ENCODE peak calls at places on chromosome 5, in five cellular contexts. X is AG04450, L is psoas muscle, U is PC-3, K is hepatocyte. G is an unnamed sample.

GRCh38 chr5:91052977-91053732 is 330.0 kb downstream of the ARRDC3 start:
- DNase-seq in L (no peak), K (no peak), X (no peak), U (no peak), G (no peak)

GRCh38 chr5:168227973-168228615 is 63.4 kb upstream of the WWC1 start:
- DNase-seq in U (no peak), K (no peak), L (no peak), X (no peak), G (no peak)

GRCh38 chr5:74579215-74579614 is 61.3 kb downstream of the ENC1 start:
- DNase-seq in X (no peak), U (no peak), K (no peak), L (no peak), G (no peak)

GRCh38 chr5:77957-78804 is 13.8 kb upstream of the PLEKHG4B start:
- DNase-seq in L (no peak), K (no peak), X (no peak), U (peak), G (peak)

GRCh38 chr5:67971223-67971830 is 244.2 kb upstream of the PIK3R1 start:
- DNase-seq in L (peak), U (no peak), K (peak), X (peak), G (no peak)

GRCh38 chr5:171080151-171080938 is 218.5 kb downstream of the RANBP17 start:
- DNase-seq in U (no peak), X (no peak), L (no peak), K (no peak), G (no peak)

GRCh38 chr5:113147088-113147487 is 170.5 kb downstream of the DCP2 start:
- DNase-seq in X (peak), K (peak), U (no peak), L (no peak), G (peak)

GRCh38 chr5:14270212-14270702 is 127.1 kb downstream of the TRIO start:
- DNase-seq in K (peak), L (peak), X (no peak), U (peak), G (peak)

GRCh38 chr5:147483961-147484707 is 25.7 kb downstream of the DPYSL3 start:
- DNase-seq in K (peak), L (peak), U (no peak), X (peak), G (peak)

GRCh38 chr5:131264453-131265200 is 774 bp downstream of the CDC42SE2 start:
- DNase-seq in U (peak), X (no peak), L (peak), K (peak), G (peak)

GRCh38 chr5:136710834-136711233 is 345.5 kb upstream of the TRPC7 start:
- DNase-seq in K (no peak), L (no peak), U (no peak), X (no peak), G (no peak)
- H3K27ac ChIP-seq in K (no peak), L (no peak), U (no peak), X (no peak), G (no peak)

GRCh38 chr5:181222630-181223040 is 446 bp upstream of the TRIM41 start:
- DNase-seq in L (no peak), K (no peak), U (no peak), X (no peak), G (no peak)

GRCh38 chr5:181224390-181225234 is 1.5 kb downstream of the TRIM41 start:
- DNase-seq in U (no peak), L (no peak), K (no peak), X (no peak), G (no peak)

GRCh38 chr5:181223729-181224389 is 778 bp downstream of the TRIM41 start:
- DNase-seq in L (peak), X (no peak), U (no peak), K (peak), G (peak)

GRCh38 chr5:181221792-181222629 is 1.1 kb upstream of the TRIM41 start:
- DNase-seq in U (peak), L (peak), K (peak), X (peak), G (peak)

DNA sequence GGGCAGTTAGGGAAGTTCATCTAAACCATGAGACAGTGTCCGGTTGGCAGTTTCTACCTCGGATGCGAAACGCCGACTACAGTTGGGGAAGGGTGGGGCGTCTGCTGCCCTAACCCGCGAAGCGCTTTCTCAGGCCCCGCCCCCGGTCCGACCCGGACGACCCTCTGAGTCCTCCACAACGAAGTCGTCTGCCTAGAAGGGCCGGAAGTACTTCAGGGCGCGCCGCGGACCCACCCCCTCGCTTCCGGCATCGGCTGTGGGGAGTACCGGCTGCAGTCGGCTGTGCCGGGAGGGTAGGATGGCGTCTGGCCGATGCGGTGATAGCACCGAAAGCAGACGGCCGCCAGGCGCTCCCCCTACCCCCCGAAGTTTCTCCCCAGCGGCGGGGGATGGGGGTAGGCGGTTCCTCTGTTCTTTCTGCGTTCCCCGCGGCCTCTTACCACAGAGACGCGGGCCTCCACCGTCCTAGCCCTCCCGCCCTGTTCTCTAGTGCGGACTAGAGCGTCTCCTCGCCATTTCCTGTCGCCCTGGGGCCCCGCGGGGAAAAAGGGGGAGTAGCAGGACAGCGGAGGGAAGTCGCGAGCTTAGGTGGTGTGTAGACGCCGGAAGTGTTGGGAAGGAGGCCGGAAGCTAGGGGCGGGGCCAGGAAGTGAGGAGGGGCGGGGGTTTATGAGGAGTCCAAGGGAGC is at the start of gene TRIM41:
- DNase-seq in L (peak), K (peak), X (peak), U (peak), G (peak)
- TF ChIP-seq CTCF in L (no peak), K (peak), X (no peak), U (no peak), G (no peak)

GRCh38 chr5:111070272-111071134 is 1.0 kb upstream of the TSLP start:
- DNase-seq in X (no peak), U (no peak), K (peak), L (peak), G (peak)

GRCh38 chr5:111074244-111074643 is 2.7 kb downstream of the TSLP start:
- DNase-seq in U (no peak), X (no peak), K (no peak), L (no peak), G (no peak)

GRCh38 chr5:111069839-111070238 is 1.7 kb upstream of the TSLP start:
- DNase-seq in L (no peak), K (no peak), X (peak), U (no peak), G (no peak)

GRCh38 chr5:111072949-111073682 is 1.6 kb downstream of the TSLP start:
- DNase-seq in K (peak), U (no peak), X (no peak), L (peak), G (peak)

DNA sequence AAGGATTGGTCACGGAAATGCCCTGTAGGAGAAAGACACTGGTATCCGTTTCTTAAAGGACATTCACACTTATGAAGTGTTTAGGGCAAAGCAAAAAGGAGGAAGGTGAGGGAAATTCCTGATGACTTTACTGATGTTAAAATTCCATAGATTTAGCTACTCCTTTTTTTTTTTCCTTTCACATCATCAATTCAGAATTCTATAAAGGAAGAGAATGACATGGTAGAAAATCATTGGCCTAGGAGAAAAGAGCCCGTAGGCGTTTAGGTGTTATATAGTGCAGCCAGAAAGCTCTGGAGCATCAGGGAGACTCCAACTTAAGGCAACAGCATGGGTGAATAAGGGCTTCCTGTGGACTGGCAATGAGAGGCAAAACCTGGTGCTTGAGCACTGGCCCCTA is at the start of gene TSLP:
- DNase-seq in K (no peak), U (no peak), X (no peak), L (no peak), G (no peak)
- H3K4me3 ChIP-seq in K (peak), U (no peak), X (no peak), L (peak), G (peak)

GRCh38 chr5:139561655-139562451 is 714 bp downstream of the UBE2D2 start:
- DNase-seq in K (peak), X (no peak), L (peak), U (peak), G (peak)

GRCh38 chr5:139562847-139563246 is 1.7 kb downstream of the UBE2D2 start:
- DNase-seq in K (no peak), U (peak), L (no peak), X (no peak), G (no peak)

GRCh38 chr5:139566611-139567010 is 5.5 kb downstream of the UBE2D2 start:
- DNase-seq in U (no peak), K (no peak), X (no peak), L (no peak), G (no peak)

GRCh38 chr5:139569276-139569955 is 8.3 kb downstream of the UBE2D2 start:
- DNase-seq in L (no peak), K (no peak), X (no peak), U (no peak), G (no peak)

DNA sequence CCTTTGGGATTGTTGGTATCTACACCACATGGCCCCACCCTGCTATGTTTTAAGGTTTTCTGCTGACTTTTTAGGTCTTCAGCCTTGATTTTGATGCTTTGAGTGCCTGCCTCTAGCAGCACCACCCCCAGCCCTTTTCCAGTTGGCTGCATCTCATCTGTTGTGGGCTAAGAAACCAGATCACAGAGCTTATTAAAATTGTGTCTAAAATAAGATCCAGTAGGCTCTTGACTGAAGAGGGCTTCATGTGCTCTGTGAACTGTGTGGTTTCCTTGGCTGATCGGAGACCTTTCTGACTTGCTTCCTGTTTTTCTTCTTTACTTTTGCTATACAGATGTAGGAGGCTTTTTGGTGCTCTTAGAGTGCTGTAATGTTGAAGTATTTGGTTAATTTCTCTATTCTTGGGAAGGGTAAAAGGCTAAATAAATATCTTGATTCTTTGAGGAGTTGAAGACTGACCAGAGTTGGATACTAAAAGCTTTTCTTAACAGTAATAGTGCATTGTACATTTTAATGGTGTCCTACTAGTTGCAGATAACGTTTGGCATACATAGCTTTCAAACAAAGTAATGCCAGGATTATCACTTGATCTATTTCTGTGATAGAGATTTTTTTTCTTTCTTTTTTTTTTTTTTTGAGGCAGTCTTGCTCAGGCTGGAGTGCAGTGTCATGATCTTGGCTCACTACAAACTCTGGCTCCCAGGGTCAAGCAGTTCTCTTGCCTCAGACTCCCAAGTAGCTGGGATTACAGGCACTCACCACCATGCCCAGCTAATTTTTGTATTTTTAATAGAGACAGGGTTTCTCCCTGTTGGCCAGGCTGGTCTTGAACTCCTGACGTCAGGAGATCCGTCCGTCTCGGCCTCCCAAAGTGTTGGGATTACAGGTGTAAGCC is 4.5 kb downstream of the UBE2D2 start:
- DNase-seq in K (no peak), U (no peak), L (no peak), X (no peak), G (no peak)
- H3K27ac ChIP-seq in K (peak), U (no peak), L (peak), X (no peak), G (no peak)

DNA sequence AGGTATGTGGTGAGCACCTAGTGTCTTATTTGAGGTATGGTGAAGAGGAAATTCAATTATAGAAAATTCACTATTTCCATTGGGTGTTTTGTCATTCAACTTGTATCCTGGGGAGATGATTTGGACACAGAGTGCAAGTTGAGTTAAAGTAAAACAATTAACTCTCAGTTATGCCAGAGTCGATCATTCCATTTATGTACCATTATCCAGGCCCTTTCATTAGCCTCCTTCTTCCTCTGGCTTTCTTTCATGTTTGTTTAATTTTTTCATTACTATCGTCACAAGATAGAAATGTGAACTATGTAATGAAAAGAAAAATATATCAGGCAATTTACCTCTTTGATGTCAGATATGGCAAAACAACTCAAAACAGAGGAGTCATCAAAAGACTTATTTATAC is 1347.2 kb upstream of the NUDT12 start:
- DNase-seq in L (no peak), X (no peak), K (no peak), U (peak), G (no peak)
- TF ChIP-seq CTCF in L (no peak), X (no peak), K (no peak), U (no peak), G (no peak)

GRCh38 chr5:160083501-160083900 is 35.7 kb downstream of the PWWP2A start:
- DNase-seq in U (peak), K (no peak), X (no peak), L (no peak), G (no peak)
- H3K4me3 ChIP-seq in U (peak), K (no peak), X (no peak), L (no peak), G (no peak)

DNA sequence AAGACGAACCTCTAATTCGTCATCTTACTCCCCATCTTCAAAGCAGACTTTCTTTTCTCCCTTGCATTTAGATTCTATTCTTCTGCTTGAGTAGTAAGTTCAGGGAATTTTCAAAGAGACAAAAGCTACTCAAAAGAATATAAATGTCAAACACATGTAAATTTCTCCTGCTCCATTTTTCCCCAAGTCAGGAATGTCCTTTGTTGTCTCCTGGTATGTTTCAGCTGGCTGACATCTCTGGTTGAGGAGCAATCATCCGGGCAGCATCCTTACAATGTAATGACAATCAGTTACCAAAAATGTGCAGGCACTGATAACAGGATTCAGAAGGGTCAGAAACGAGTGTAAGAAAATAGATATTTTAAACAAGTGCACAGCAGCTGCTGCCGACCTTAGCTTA is 47.6 kb upstream of the PPP1R2B start:
- DNase-seq in U (no peak), L (no peak), X (no peak), K (no peak), G (no peak)
- H3K27ac ChIP-seq in U (no peak), L (no peak), X (no peak), K (no peak), G (no peak)

GRCh38 chr5:125829349-125829748 is 593.9 kb upstream of the GRAMD2B start:
- DNase-seq in X (no peak), U (no peak), K (no peak), L (no peak), G (no peak)
- TF ChIP-seq CTCF in X (no peak), U (no peak), K (no peak), L (no peak), G (no peak)

DNA sequence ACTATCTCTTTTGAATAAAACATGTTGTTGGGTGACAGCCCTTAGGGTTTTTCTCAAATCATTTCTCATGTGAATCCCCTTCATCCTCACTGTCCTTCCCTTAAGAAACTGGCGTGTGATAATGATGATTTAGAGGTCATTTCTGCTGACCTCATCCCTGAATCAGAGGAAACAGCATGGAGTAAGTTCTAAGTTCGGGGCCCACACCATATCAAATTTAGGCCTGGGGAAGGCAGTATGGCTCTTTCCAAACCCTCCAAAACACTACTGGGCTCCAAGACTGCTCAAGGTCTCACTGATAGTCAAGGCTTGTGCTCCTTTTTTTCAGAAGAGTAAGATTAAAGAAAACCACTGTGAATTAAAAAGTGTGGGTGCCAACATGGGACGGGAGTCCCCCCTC is 872 bp upstream of the SMIM3 start:
- DNase-seq in K (no peak), L (no peak), X (no peak), U (no peak), G (no peak)
- H3K4me3 ChIP-seq in K (no peak), L (peak), X (peak), U (peak), G (no peak)

G was measured in WERI-Rb-1.